ENCODE peak calls at places on chromosomes 12 and 14, in four cellular contexts. E is lower lobe of right lung; J is naive thymus-derived CD4-positive, alpha-beta T cell; C is breast epithelium. M is an unnamed sample.

GRCh38 chr12:915090-915489 is 34.4 kb downstream of the RAD52 start:
- DNase-seq in E (no peak), J (no peak), C (no peak), M (no peak)

GRCh38 chr14:101360045-101360931 is 201.0 kb upstream of the DIO3 start:
- DNase-seq in E (no peak), J (no peak), C (peak; percentile 19), M (no peak)

GRCh38 chr12:106673151-106673550 is 90.3 kb downstream of the RFX4 start:
- DNase-seq in E (no peak), J (no peak), C (no peak), M (no peak)

GRCh38 chr12:86914716-86915115 is 658.5 kb upstream of the MGAT4C start:
- DNase-seq in E (no peak), J (no peak), C (no peak), M (no peak)

GRCh38 chr12:132726386-132726785 is 15.7 kb downstream of the PGAM5 start:
- DNase-seq in E (no peak), J (no peak), C (no peak), M (no peak)

GRCh38 chr12:16599081-16599480 is 6.9 kb downstream of the LMO3 start:
- DNase-seq in E (no peak), J (no peak), C (no peak), M (no peak)

GRCh38 chr14:56892959-56893358 is 82.7 kb upstream of the OTX2 start:
- DNase-seq in E (no peak), J (no peak), C (no peak), M (no peak)

GRCh38 chr12:111242190-111242589 is 126.7 kb downstream of the PHETA1 start:
- DNase-seq in E (no peak), J (no peak), C (no peak), M (no peak)

GRCh38 chr12:122355702-122356101 is 66.8 kb downstream of the CLIP1 start:
- DNase-seq in E (no peak), J (no peak), C (no peak), M (no peak)

GRCh38 chr12:96623818-96624217 is 134.4 kb downstream of the CFAP54 start:
- DNase-seq in E (no peak), J (no peak), C (no peak), M (no peak)

GRCh38 chr14:72782182-72782508 is 111.8 kb downstream of the DPF3 start:
- DNase-seq in E (no peak), J (no peak), C (no peak), M (no peak)

GRCh38 chr12:132064641-132065040 is 79.5 kb downstream of the DDX51 start:
- DNase-seq in E (no peak), J (no peak), C (no peak), M (no peak)

GRCh38 chr14:61524211-61524806 is 171.0 kb upstream of the HIF1A start:
- DNase-seq in E (no peak), J (no peak), C (no peak), M (no peak)

GRCh38 chr12:20757-21156 is 45.8 kb upstream of the IQSEC3 start:
- DNase-seq in E (no peak), J (no peak), C (no peak), M (no peak)

GRCh38 chr12:91877461-91878230 is 268.0 kb downstream of the BTG1 start:
- DNase-seq in E (no peak), J (no peak), C (no peak), M (peak; percentile 37)

GRCh38 chr12:63989301-63989845 is 144.9 kb downstream of the SRGAP1 start:
- DNase-seq in E (no peak), J (no peak), C (no peak), M (no peak)

GRCh38 chr14:102746568-102747438 is 30.4 kb upstream of the TRAF3 start:
- DNase-seq in E (peak; percentile 37), J (no peak), C (no peak), M (no peak)

GRCh38 chr14:54470701-54471100 is 18.1 kb downstream of the GMFB start:
- DNase-seq in E (no peak), J (no peak), C (no peak), M (no peak)

GRCh38 chr14:55532645-55533309 is 47.2 kb upstream of the KTN1 start:
- DNase-seq in E (no peak), J (no peak), C (no peak), M (no peak)

GRCh38 chr12:124031058-124031457 is 58.0 kb downstream of the ZNF664 start:
- DNase-seq in E (no peak), J (no peak), C (no peak), M (no peak)

GRCh38 chr14:59870277-59871165 is at the start of gene RTN1:
- DNase-seq in E (peak; percentile 80), J (peak; percentile 30), C (peak; percentile 29), M (no peak)

GRCh38 chr14:59871166-59871495 is 555 bp upstream of the RTN1 start:
- DNase-seq in E (no peak), J (no peak), C (no peak), M (no peak)

GRCh38 chr14:59868021-59868420 is 2.6 kb downstream of the RTN1 start:
- DNase-seq in E (no peak), J (no peak), C (no peak), M (no peak)

DNA sequence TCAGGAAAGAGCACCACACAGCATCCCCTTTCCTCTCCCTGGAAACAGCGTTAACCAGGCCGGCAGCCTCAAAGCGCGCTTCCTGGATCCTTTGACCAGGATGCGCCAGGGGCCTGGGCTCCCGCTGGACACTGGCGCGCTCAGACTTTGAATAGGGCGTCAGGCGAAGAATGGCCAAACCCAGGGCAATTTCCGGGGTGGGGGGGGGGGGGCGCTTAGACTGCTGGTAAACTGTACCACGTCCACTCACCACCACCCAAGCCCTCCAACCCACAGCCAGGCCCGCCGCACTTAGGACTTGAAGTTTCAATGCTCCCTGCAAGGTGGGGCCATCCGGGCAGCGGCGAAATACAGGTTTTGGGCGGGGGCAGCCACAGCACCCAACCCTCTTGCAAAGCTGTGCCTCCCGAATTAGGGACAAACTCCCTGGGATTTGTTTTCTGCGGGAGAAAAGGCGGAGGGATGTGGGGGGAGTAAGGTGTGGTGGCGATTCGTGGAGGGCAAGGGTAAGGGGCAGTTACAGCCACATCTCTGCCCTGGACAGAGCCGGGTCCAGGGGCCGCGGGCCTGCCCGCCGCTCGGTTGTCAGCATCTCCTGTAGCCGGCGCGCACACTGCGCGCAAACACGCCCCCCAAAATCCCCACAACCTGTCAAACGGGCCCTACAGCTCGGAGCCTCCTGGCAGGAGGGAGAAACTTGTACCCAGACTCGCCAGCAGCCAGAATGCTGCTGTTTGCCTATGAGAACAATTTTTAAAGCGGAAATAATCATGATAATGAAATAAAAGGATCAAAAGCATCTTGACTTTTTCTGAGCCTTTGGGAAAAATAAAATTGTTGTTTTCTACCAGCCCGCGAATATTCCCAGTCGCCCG is 958 bp downstream of the RTN1 start:
- DNase-seq in E (peak; percentile 44), J (no peak), C (no peak), M (no peak)
- H3K4me3 ChIP-seq in E (peak overlapping the region; percentile 60), J (no peak overlapping the region), C (peak overlapping the region; percentile 91), M (no peak overlapping the region)

GRCh38 chr12:93783827-93784226 is 106.7 kb downstream of the CRADD start:
- DNase-seq in E (no peak), J (peak; percentile 40), C (no peak), M (peak; percentile 81)
- H3K4me1 ChIP-seq in E (peaks cover 38% of the 10 kb centered on the region), J (peaks cover 9% of the 10 kb centered on the region), C (no peaks in the 10 kb centered on the region), M (peaks cover 27% of the 10 kb centered on the region)

GRCh38 chr12:48029401-48029770 is 25.1 kb upstream of the COL2A1 start:
- DNase-seq in E (no peak), J (no peak), C (no peak), M (no peak)

GRCh38 chr12:48026081-48026827 is 22.0 kb upstream of the COL2A1 start:
- DNase-seq in E (no peak), J (no peak), C (no peak), M (no peak)

GRCh38 chr12:48027183-48028002 is 23.1 kb upstream of the COL2A1 start:
- DNase-seq in E (no peak), J (no peak), C (no peak), M (no peak)

GRCh38 chr12:48029811-48030650 is 25.8 kb upstream of the COL2A1 start:
- DNase-seq in E (no peak), J (no peak), C (no peak), M (no peak)

DNA sequence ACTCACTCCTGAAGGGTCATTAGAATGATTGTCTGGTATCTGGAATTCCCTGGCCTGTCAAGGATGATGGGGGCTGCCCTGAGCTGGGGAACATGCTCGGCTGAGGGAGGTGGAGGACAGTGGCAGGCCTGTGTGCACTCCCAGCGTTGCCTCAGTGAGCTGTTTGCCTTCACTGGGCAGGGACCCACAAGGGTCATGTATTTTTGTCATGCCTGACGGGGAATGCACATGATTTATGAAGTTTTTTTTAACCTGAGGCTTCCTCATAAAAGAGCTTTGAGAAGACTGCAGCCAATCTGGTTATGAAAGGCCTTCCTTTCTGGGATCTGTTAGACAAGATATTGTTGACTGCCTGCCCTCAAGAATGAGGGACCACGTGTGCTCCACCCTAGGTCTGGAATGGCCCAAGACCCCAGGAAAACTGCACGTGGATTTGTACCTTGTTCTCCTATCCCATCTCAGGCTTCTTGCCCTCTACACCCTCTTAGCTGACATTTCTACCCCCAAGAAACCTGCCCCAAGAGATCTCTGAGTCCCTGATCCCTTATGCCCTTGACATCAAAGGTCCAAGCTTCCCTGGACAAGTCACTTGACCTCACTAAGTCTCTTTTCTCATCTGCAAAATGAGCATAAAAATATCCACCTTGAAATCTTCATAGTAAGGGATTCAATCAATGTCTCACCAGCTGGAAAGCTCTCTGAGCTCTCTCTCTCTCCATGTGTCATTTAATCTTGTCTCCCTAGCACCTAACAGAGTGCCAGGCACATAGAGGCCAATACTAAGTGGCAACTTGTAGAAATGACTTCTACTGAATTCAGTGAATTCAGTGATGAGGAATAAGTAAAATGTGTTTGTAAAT is 24.5 kb upstream of the COL2A1 start:
- DNase-seq in E (no peak), J (no peak), C (no peak), M (no peak)
- H3K27me3 ChIP-seq in E (no peaks in the 10 kb centered on the region), J (no peaks in the 10 kb centered on the region), C (no peaks in the 10 kb centered on the region), M (no peaks in the 10 kb centered on the region)

DNA sequence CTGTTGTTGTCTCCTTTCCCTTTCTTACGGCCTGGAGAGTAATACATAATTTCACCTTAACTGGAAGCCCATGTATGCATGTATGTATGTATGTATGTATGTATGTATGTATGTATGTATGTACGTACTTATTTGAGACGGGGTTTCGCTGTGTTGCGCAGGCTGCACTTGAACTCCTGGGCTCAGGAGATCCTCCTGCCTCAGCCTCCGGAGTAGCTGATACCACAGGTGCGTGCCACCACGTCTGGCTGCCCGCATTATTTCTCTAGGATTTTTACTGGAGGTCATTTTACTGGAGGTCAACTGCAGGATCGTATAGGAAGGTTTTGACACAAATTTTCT is 644 bp upstream of the OS9 start:
- DNase-seq in E (no peak), J (no peak), C (no peak), M (no peak)
- H3K4me3 ChIP-seq in E (peak overlapping the region; percentile 93), J (peak overlapping the region; percentile 25), C (peak overlapping the region; percentile 92), M (no peak overlapping the region)

GRCh38 chr14:75431011-75431410 is 3.2 kb downstream of the JDP2 start:
- DNase-seq in E (no peak), J (no peak), C (no peak), M (no peak)

GRCh38 chr14:75430106-75430505 is 2.3 kb downstream of the JDP2 start:
- DNase-seq in E (peak; percentile 60), J (no peak), C (no peak), M (no peak)

GRCh38 chr14:75432406-75432805 is 4.6 kb downstream of the JDP2 start:
- DNase-seq in E (no peak), J (no peak), C (no peak), M (no peak)

GRCh38 chr14:75430526-75430925 is 2.7 kb downstream of the JDP2 start:
- DNase-seq in E (no peak), J (no peak), C (no peak), M (no peak)

DNA sequence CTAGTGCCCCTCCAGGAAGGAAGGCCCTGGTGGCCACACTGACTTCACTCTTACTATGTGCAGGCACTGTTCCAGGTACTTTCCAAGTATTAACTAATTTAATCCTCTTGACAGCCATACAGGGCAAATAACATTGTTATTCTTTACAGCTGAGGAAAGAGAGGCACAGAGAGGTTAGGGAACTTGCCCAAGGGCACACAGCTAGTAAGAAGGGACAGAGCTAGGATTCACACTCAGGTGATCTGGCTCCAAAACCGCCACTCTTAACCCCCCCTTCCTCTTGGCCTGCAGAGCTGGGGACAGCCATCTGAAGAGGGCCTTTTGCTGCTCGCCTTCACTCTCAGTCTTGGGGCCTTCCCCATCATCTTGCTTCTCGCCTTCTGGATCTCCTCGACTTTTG is 4.0 kb downstream of the JDP2 start:
- DNase-seq in E (no peak), J (no peak), C (no peak), M (no peak)
- H3K4me1 ChIP-seq in E (peaks cover 73% of the 10 kb centered on the region), J (no peaks in the 10 kb centered on the region), C (peaks cover 12% of the 10 kb centered on the region), M (peaks cover 10% of the 10 kb centered on the region)

M was measured in CD4-positive, alpha-beta memory T cell.